ENCODE peak calls at places on chromosomes 12 and 14, in four cellular contexts. I, F, T and X are unnamed samples.

GRCh38 chr12:19624401-19624930 is 185.2 kb downstream of the AEBP2 start:
- DNase-seq in F (no peak), I (no peak), T (no peak), X (no peak)

GRCh38 chr14:28772613-28773012 is 6.0 kb downstream of the FOXG1 start:
- DNase-seq in F (no peak), T (no peak), I (peak), X (no peak)

GRCh38 chr12:42812086-42812485 is 222.5 kb upstream of the PRICKLE1 start:
- DNase-seq in F (no peak), T (no peak), I (no peak), X (no peak)

GRCh38 chr14:64501326-64502171 is 2.1 kb downstream of the ZBTB25 start:
- DNase-seq in T (no peak), F (peak), I (peak), X (peak)

GRCh38 chr14:90256354-90257131 is at the start of gene PSMC1:
- DNase-seq in T (peak), I (peak), F (peak), X (peak)

GRCh38 chr12:93608313-93608712 is 35.8 kb downstream of the SOCS2 start:
- DNase-seq in F (no peak), T (no peak), I (no peak), X (no peak)

GRCh38 chr14:33477752-33478151 is 473.1 kb downstream of the EGLN3 start:
- DNase-seq in F (no peak), I (no peak), T (no peak), X (no peak)

GRCh38 chr12:47858511-47859266 is 39.0 kb upstream of the HDAC7 start:
- DNase-seq in I (no peak), T (no peak), F (no peak), X (no peak)

GRCh38 chr12:19683178-19683927 is 244.1 kb downstream of the AEBP2 start:
- DNase-seq in F (peak), I (no peak), T (no peak), X (no peak)

GRCh38 chr14:90536092-90536491 is 139.3 kb downstream of the CALM1 start:
- DNase-seq in F (no peak), T (no peak), I (no peak), X (no peak)

GRCh38 chr12:43551271-43551970 is 582 bp downstream of the ADAMTS20 start:
- DNase-seq in T (peak), F (no peak), I (no peak), X (peak)

GRCh38 chr12:89345830-89346740 is 6.2 kb downstream of the DUSP6 start:
- DNase-seq in F (no peak), I (peak), T (peak), X (no peak)

GRCh38 chr12:96070670-96071279 is 35.4 kb upstream of the LTA4H start:
- DNase-seq in T (peak), I (peak), F (peak), X (no peak)

GRCh38 chr12:71456316-71456715 is 16.7 kb downstream of the LGR5 start:
- DNase-seq in F (no peak), I (no peak), T (no peak), X (no peak)

GRCh38 chr12:104281636-104282035 is 21.9 kb upstream of the EID3 start:
- DNase-seq in F (no peak), T (no peak), I (no peak), X (no peak)

GRCh38 chr12:131825146-131825892 is 2.9 kb upstream of the MMP17 start:
- DNase-seq in F (no peak), I (no peak), T (no peak), X (no peak)

GRCh38 chr12:16766736-16767135 is 160.8 kb upstream of the LMO3 start:
- DNase-seq in I (no peak), F (no peak), T (no peak), X (no peak)

GRCh38 chr12:16763901-16764300 is 157.9 kb upstream of the LMO3 start:
- DNase-seq in F (no peak), T (no peak), I (no peak), X (no peak)
- TF ChIP-seq ELF4 in F (no peak), T (no peak), I (no peak), X (no peak)

GRCh38 chr14:100769035-100769939 is 42.6 kb downstream of the DLK1 start:
- DNase-seq in T (no peak), F (no peak), I (no peak), X (no peak)

GRCh38 chr14:100771121-100771800 is 44.6 kb downstream of the DLK1 start:
- DNase-seq in T (no peak), F (peak), I (peak), X (no peak)

GRCh38 chr14:100772607-100773165 is 46.0 kb downstream of the DLK1 start:
- DNase-seq in F (no peak), I (no peak), T (no peak), X (no peak)

GRCh38 chr14:100770046-100770445 is 43.4 kb downstream of the DLK1 start:
- DNase-seq in T (no peak), F (no peak), I (no peak), X (no peak)

DNA sequence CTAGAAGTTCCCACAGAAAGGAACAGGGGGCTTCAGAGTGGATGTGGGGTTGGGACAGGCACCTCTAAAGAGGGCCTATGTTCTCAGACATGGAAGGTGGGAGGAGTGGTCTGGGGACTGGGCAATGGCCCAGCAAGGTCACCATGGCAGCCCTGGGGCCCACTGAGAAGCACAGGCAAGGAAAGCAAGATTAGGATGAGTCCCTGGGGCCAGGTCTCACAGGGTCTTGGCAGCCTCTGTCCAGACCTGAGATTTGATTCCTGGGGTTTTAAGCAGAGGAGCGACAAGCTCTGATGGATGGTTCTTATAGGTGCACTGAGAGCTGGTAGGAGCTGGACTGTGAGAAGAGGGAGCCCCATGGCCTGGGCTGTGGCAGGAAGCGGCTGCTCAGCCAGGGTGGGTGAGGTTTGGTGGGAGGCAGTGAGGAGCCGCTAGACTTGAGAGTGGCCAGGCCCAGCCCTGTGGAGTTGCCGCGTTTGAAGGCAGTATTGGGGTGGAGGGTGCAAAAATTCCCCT is 44.0 kb downstream of the DLK1 start:
- DNase-seq in T (no peak), F (no peak), I (peak), X (no peak)
- TF ChIP-seq ELF4 in T (no peak), F (no peak), I (no peak), X (no peak)

GRCh38 chr14:102695172-102695569 is 82.1 kb upstream of the TRAF3 start:
- DNase-seq in F (no peak), T (no peak), I (no peak), X (no peak)
- TF ChIP-seq ELF4 in F (no peak), T (no peak), I (no peak), X (no peak)

DNA sequence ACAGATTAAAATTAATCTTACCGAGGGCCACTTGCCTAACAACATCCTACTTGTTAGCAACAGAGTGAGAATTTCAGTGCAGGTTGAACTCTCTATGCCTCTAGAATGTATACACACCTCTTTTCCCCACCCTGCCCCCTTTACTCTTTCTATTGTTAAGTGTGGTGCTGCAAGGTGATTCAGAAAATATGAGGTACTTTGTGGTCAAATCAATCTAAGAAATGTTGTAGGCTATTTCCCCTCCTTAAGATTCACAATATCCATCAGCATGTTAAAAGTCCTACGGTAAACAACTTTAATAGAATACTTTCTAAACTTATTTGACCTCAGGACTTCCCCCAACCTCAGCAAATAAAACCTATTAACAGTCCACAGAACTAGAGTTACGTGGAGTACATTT is 106.0 kb downstream of the LMNTD1 start:
- DNase-seq in I (no peak), F (no peak), T (no peak), X (no peak)
- TF ChIP-seq ELF4 in I (no peak), F (no peak), T (no peak), X (no peak)

GRCh38 chr14:57464013-57464730 is 29.5 kb downstream of the CCDC198 start:
- DNase-seq in T (no peak), I (no peak), F (no peak), X (no peak)
- TF ChIP-seq ELF4 in T (no peak), I (no peak), F (no peak), X (no peak)

GRCh38 chr14:53106768-53107167 is 46.4 kb downstream of the DDHD1 start:
- DNase-seq in I (no peak), T (no peak), F (no peak), X (no peak)

GRCh38 chr14:53109688-53110041 is 43.5 kb downstream of the DDHD1 start:
- DNase-seq in F (peak), T (no peak), I (no peak), X (no peak)

GRCh38 chr14:53109028-53109687 is 44.0 kb downstream of the DDHD1 start:
- DNase-seq in T (no peak), F (no peak), I (peak), X (no peak)

GRCh38 chr14:53110103-53110502 is 43.0 kb downstream of the DDHD1 start:
- DNase-seq in T (no peak), F (no peak), I (no peak), X (no peak)

GRCh38 chr14:53108292-53108937 is 44.7 kb downstream of the DDHD1 start:
- DNase-seq in T (no peak), I (no peak), F (no peak), X (no peak)
- TF ChIP-seq ELF4 in T (no peak), I (no peak), F (no peak), X (no peak)

GRCh38 chr12:98059659-98060343 is 455.6 kb upstream of the TMPO start:
- DNase-seq in F (no peak), I (no peak), T (no peak), X (no peak)

GRCh38 chr12:98062464-98063245 is 452.7 kb upstream of the TMPO start:
- DNase-seq in F (no peak), T (no peak), I (no peak), X (no peak)

GRCh38 chr12:98057701-98058100 is 457.7 kb upstream of the TMPO start:
- DNase-seq in I (no peak), F (no peak), T (no peak), X (no peak)

GRCh38 chr12:98060421-98060820 is 455.0 kb upstream of the TMPO start:
- DNase-seq in I (no peak), T (no peak), F (no peak), X (no peak)

DNA sequence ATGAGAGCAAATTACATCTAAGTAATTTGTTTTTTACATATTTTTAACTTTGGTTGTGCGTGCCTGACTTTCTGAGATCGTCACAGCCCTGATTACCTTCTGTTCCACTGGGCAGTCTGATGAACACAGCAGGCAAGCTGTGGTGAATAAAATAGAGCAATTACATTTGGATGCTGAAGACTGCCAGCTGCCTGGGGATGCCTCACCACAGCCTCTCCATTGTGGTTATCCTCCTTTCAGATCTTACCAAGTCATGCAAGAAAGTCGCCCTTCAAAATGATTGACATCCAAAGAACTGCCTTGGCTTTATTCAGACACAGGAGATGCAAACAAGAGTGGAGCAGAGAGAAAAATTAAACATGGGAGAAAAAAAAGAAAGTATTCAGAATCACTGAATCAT is 456.6 kb upstream of the TMPO start:
- DNase-seq in I (no peak), F (no peak), T (no peak), X (no peak)
- TF ChIP-seq ELF4 in I (no peak), F (no peak), T (no peak), X (no peak)